ENCODE peak calls at places on chromosomes 11 and 22, in ten cellular contexts. K is cardiac muscle cell; J is GM23338; H is uterus; C is brain microvascular endothelial cell; O is CD8-positive, alpha-beta memory T cell; U is WERI-Rb-1; V is astrocyte of the spinal cord; I is CD8-positive, alpha-beta T cell; T is prostate gland. X is an unnamed sample.

GRCh38 chr11:2194877-2195755 is 23.5 kb upstream of the TH start:
- DNase-seq in I (peak), K (peak), C (peak), J (peak), H (no peak), U (peak), T (no peak), O (peak), V (peak), X (no peak)

GRCh38 chr22:20552913-20553401 is 45.5 kb downstream of the MED15 start:
- DNase-seq in C (peak), K (no peak), O (no peak), H (no peak), J (no peak), I (no peak), T (no peak), U (no peak), V (no peak), X (no peak)

GRCh38 chr11:70305501-70305900 is 35.0 kb downstream of the PPFIA1 start:
- DNase-seq in I (no peak), C (no peak), K (no peak), V (no peak), J (no peak), T (no peak), H (no peak), O (no peak), U (no peak), X (no peak)

GRCh38 chr11:133579165-133580031 is 47.1 kb upstream of the OPCML start:
- DNase-seq in I (no peak), V (no peak), J (peak), T (no peak), O (no peak), C (no peak), U (no peak), H (no peak), K (no peak), X (peak)

GRCh38 chr11:71140206-71140919 is 112.0 kb downstream of the SHANK2 start:
- DNase-seq in T (no peak), J (no peak), C (no peak), U (no peak), V (no peak), I (no peak), O (no peak), K (no peak), H (no peak), X (peak)

GRCh38 chr11:61037694-61038093 is 64.6 kb upstream of the CD5 start:
- DNase-seq in I (no peak), C (peak), J (no peak), U (no peak), K (no peak), V (peak), H (no peak), T (no peak), O (no peak), X (peak)

GRCh38 chr11:126172596-126173038 is 38.8 kb downstream of the RPUSD4 start:
- DNase-seq in T (no peak), H (no peak), K (no peak), U (no peak), O (no peak), C (no peak), I (no peak), J (no peak), V (no peak), X (no peak)

GRCh38 chr11:114296190-114296978 is at the start of gene NNMT:
- DNase-seq in J (no peak), K (no peak), T (no peak), V (peak), U (no peak), I (no peak), H (peak), C (peak), O (no peak), X (peak)

GRCh38 chr11:45455536-45455935 is 169.4 kb upstream of the SYT13 start:
- DNase-seq in V (no peak), O (no peak), U (no peak), J (no peak), C (no peak), H (no peak), I (no peak), K (no peak), T (no peak), X (no peak)

GRCh38 chr22:26416670-26417270 is 12.3 kb upstream of the ASPHD2 start:
- DNase-seq in V (peak), I (no peak), K (peak), C (peak), J (peak), T (peak), H (no peak), O (no peak), U (no peak), X (no peak)

GRCh38 chr11:78828582-78829520 is 254.2 kb upstream of the NARS2 start:
- DNase-seq in C (no peak), O (no peak), I (no peak), J (no peak), K (no peak), T (no peak), V (no peak), H (no peak), U (no peak), X (no peak)

DNA sequence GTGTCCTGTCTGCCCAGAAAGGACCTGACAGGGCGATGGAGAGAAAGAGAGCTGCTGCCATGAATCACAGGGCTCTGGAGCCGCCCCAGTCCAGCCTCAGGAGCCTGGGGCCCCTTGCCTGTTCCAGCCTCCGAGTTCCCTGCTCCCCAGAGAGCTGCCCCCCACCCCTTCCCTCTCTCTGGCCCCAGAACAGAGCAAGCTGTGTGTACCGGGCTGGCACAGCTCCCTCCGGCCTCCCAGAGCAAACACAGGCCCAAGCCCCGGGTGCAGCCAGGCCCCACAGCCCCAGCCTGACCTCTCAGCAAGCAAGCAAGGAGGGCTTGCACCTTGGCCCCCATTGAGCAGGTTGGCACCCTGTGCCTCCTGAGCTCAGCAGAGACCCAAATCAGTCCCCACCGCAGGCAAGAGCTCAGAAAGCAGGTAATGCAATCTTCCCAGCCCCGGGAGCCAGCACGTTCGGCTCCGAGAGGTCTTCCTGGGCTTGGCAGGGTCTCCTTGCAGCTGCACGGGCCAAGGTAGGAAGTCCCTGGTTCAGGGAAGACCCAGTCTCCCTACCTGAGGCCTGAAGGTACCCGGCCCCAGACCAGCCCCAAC is 1.4 kb downstream of the PACSIN3 start:
- DNase-seq in T (no peak), C (no peak), K (no peak), U (no peak), O (no peak), J (peak), I (no peak), V (no peak), H (no peak), X (peak)
- H3K4me3 ChIP-seq in T (peak), C (peak), K (peak), U (peak), O (no peak), J (peak), I (no peak), V (peak), H (peak), X (peak)

GRCh38 chr22:16594026-16594425 is 1.4 kb upstream of the CCT8L2 start:
- DNase-seq in I (no peak), H (no peak), U (no peak), K (no peak), V (no peak), T (no peak), C (no peak), J (no peak), O (no peak), X (no peak)
- H3K4me3 ChIP-seq in I (no peak), H (no peak), U (no peak), K (no peak), V (no peak), T (no peak), C (no peak), J (no peak), O (no peak), X (no peak)

DNA sequence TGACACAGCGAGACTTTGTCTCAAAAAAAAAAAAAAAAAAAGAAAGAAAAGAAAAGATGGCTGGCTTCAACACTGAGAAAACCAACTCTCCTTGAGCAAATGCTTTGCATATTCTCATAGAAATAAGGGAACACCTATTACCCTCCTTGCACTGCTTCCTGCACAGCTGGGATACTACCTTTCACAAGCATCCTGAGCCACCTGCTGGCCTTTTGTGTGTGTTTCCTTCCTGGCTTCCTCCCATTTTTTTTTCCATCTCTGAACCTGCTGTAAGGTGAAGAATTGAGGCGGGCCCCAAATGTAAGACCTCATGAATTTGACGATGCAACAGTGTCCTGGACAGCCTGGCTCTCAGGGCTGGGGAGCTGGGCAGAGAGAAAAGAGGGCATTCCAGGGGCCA is 1.9 kb upstream of the RFPL3 start:
- DNase-seq in K (no peak), C (no peak), H (no peak), I (no peak), V (no peak), J (peak), T (no peak), U (peak), O (no peak), X (no peak)
- H3K4me3 ChIP-seq in K (no peak), C (no peak), H (no peak), I (no peak), V (no peak), J (no peak), T (no peak), U (no peak), O (no peak), X (no peak)

DNA sequence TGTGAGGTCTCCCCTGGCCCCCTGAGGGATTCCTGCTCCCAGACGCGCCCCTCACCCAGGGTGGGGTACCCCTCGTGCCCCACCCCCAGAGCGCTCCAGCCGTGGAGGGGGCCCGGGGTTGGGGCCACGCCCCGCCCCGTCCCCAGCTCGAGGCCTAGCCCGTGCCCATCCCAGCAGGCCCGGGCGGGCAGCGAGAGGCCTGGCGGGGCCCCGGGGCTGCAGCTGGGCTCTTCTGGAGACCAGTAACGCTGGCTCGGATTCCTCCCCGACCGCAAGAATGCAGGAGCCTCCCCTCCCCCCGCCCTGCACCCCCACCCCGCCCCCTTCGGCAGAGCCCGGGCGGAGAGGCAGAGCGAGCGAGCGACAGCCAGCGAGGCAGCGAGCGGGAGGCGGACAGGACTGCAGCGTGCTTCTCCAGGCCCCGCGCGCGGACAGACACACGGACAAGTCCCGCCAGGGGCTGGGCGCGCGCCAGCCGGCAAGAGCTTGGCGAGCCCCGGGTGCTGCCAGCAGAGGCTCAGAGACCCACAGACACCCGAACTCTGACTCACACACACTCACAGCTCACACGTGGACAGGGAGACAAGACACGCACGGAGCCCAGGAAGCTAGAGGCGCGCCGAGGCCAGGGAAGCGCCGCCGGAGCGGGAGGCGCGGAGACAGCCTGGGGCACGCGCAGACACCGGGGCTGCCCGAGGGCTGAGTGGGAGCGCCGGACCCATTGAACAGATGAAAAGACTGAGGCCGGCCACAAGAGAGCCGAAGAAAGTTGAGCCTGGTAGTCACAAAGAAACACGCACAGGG is 15.2 kb downstream of the BCL9L start:
- DNase-seq in C (peak), U (no peak), J (peak), I (peak), H (peak), T (peak), O (peak), K (peak), V (peak), X (no peak)
- H3K4me3 ChIP-seq in C (peak), U (no peak), J (peak), I (peak), H (peak), T (peak), O (peak), K (peak), V (peak), X (no peak)

GRCh38 chr11:829946-830294 is 2.2 kb downstream of the CRACR2B start:
- DNase-seq in U (no peak), I (no peak), C (no peak), O (no peak), V (no peak), H (no peak), K (no peak), J (peak), T (no peak), X (no peak)

GRCh38 chr11:830295-831131 is 2.2 kb upstream of the CD151 start:
- DNase-seq in K (peak), C (peak), V (peak), O (peak), H (peak), T (peak), U (peak), I (peak), J (peak), X (no peak)

GRCh38 chr11:831951-832528 is 712 bp upstream of the CD151 start:
- DNase-seq in T (no peak), H (no peak), I (no peak), V (no peak), U (no peak), C (no peak), O (no peak), J (no peak), K (no peak), X (no peak)

GRCh38 chr11:832529-833113 is at the start of gene CD151:
- DNase-seq in H (no peak), U (peak), V (peak), T (no peak), K (peak), I (peak), C (no peak), J (peak), O (no peak), X (no peak)

DNA sequence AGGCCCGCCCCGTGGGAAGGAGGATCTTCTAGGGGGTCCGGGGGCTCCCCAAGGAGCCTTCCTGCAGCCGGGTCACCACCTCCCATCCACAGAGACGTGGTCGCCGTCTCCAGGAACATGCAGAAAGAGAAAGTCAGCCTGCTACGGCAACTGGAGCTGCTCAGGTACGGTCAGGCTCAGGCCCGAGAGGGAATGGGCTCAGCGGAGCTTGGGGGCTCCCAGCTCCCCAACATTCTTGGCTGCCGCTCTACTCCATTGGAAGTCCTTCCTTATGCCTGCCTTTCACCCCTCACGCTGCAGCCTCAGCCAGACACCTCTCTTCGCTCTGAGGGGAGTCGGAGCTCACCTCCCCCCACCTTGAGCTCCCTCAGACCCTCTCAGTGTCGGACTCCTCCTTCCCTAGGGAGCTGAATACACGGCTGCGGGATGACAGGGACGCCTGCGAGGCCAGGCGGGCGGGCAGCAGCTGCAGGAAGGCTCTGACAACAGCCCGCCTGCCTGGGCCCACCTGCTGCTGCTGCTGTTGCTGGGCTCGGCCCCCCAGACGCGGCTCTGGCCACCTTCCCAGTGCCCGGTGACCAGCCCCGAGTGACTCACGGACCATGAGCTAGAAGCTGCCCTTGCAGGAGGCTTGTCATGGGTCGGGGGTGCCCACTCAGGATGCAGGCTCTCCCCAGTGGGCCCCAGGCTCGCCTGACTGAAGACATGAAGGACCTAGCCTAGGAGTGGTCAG is 1.5 kb upstream of the CD151 start:
- DNase-seq in V (peak), C (no peak), H (no peak), U (no peak), I (no peak), K (no peak), T (no peak), O (no peak), J (no peak), X (no peak)
- H3K4me3 ChIP-seq in V (peak), C (no peak), H (no peak), U (peak), I (no peak), K (no peak), T (no peak), O (no peak), J (peak), X (no peak)

GRCh38 chr22:35947794-35948425 is 80.7 kb downstream of the RBFOX2 start:
- DNase-seq in T (no peak), J (no peak), U (no peak), K (no peak), I (no peak), O (no peak), V (peak), C (peak), H (no peak), X (no peak)

GRCh38 chr22:35950262-35950661 is 78.4 kb downstream of the RBFOX2 start:
- DNase-seq in H (no peak), K (peak), V (no peak), I (no peak), J (peak), C (no peak), O (no peak), T (peak), U (no peak), X (no peak)

GRCh38 chr22:35949243-35949642 is 79.4 kb downstream of the RBFOX2 start:
- DNase-seq in T (no peak), C (no peak), O (no peak), I (no peak), U (no peak), K (no peak), H (no peak), J (no peak), V (no peak), X (no peak)

GRCh38 chr22:35940166-35940565 is 88.5 kb downstream of the RBFOX2 start:
- DNase-seq in K (no peak), O (no peak), I (no peak), C (no peak), H (no peak), U (no peak), T (no peak), V (no peak), J (no peak), X (no peak)

DNA sequence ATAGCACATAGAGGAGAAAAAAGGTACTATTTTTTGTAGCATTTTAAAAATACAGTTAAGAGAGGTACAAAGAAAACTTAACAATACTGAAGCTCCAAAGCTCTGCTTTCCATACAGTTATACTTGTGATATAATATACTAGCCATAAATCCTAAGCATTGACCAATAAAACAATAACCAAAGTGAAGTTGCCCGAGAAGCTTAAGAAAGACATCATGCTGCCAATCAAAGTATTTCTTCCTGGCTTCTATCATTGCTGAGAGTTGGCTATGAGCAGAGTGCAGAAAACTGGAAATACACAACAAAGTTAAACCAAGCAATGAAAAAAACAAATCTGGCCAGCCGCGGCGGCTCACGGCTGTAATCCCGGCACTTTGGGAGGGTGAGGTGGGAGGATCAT is 84.2 kb downstream of the RBFOX2 start:
- DNase-seq in U (peak), T (no peak), K (no peak), I (no peak), C (no peak), J (no peak), O (no peak), V (no peak), H (no peak), X (no peak)
- H3K4me3 ChIP-seq in U (no peak), T (no peak), K (no peak), I (no peak), C (no peak), J (no peak), O (no peak), V (no peak), H (no peak), X (no peak)

DNA sequence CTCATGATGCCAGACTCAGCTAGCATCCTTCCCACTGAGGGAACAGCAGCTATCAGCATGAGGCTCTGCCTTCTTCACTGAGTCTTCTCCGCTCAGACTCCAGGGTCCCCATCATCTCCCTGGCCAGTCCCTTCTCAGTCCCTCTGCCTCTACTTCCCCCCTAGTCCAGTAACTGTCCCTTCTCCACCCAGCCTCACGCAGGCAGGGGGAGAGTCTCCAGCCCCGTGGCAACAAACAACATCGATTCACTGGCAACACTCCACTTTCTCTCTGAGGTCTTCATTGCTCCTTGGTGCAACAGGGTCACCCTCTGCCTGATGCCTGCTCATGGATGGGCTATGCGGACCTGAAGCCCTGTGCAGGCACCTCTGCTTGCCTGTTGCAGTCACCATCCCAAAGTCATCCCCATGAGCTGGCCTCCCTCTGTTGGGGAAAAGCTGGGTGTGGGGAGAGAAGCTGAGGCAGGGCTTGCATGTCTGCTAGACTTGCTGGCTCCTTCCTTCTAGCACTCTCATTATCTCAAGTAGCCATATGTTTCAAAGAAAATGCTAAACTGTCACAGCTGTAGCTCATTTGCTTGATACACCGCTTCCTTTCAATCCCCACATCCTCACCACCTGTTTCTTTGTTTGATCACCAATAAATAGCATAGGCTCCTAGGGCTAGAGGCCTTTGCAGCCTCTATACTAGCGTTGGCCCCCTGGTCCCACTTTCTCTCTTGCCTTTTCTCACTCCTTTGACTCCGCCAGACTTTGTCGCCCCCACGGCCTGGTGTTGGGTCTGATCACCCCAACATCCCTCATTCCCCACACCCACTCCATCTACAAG is 4.3 kb upstream of the BCR start:
- DNase-seq in V (no peak), J (no peak), O (no peak), T (no peak), C (no peak), H (no peak), U (peak), I (no peak), K (no peak), X (no peak)
- H3K4me3 ChIP-seq in V (no peak), J (no peak), O (no peak), T (no peak), C (no peak), H (no peak), U (no peak), I (no peak), K (no peak), X (no peak)

X was measured in dorsolateral prefrontal cortex.